ENCODE peak calls at places on chromosome 6, in four cellular contexts. T is CD8-positive, alpha-beta T cell; C is AG10803; D is ureter. N is an unnamed sample.

GRCh38 chr6:54010340-54011276 is 100.6 kb upstream of the MLIP start:
- DNase-seq in T (no peak), C (peak), D (no peak), N (no peak)

GRCh38 chr6:35496036-35496850 is 636 bp downstream of the TEAD3 start:
- DNase-seq in T (no peak), C (peak), D (peak), N (no peak)

GRCh38 chr6:23775127-23775526 is 350.9 kb upstream of the NRSN1 start:
- DNase-seq in T (no peak), C (no peak), D (no peak), N (no peak)

GRCh38 chr6:158797331-158798202 is 21.6 kb downstream of the EZR start:
- DNase-seq in T (no peak), C (peak), D (no peak), N (peak)

GRCh38 chr6:27503436-27504030 is 30.6 kb upstream of the ZNF184 start:
- DNase-seq in T (peak), C (peak), D (peak), N (peak)

GRCh38 chr6:18148304-18149025 is 6.4 kb downstream of the TPMT start:
- DNase-seq in T (no peak), C (peak), D (no peak), N (peak)

GRCh38 chr6:30071081-30071818 is 4.3 kb downstream of the PPP1R11 start:
- DNase-seq in T (no peak), C (peak), D (no peak), N (peak)

GRCh38 chr6:154937306-154938244 is 57.5 kb upstream of the TIAM2 start:
- DNase-seq in T (no peak), C (peak), D (no peak), N (peak)

GRCh38 chr6:4487538-4487937 is 288.7 kb upstream of the CDYL start:
- DNase-seq in T (no peak), C (no peak), D (no peak), N (no peak)

GRCh38 chr6:90385914-90386313 is 89.3 kb upstream of the BACH2 start:
- DNase-seq in T (no peak), C (peak), D (no peak), N (no peak)

GRCh38 chr6:45900808-45901752 is 114.6 kb downstream of the CLIC5 start:
- DNase-seq in T (no peak), C (peak), D (no peak), N (peak)

GRCh38 chr6:16345449-16346330 is 107.3 kb downstream of the GMPR start:
- DNase-seq in T (no peak), C (peak), D (no peak), N (peak)

GRCh38 chr6:26187981-26188635 is 100.9 kb downstream of the HFE start:
- DNase-seq in T (no peak), C (peak), D (peak), N (no peak)

GRCh38 chr6:106772270-106773142 is 143.1 kb downstream of the QRSL1 start:
- DNase-seq in T (no peak), C (no peak), D (no peak), N (no peak)

GRCh38 chr6:36786055-36786675 is 53.1 kb downstream of the CPNE5 start:
- DNase-seq in T (no peak), C (no peak), D (no peak), N (peak)

GRCh38 chr6:33745558-33745957 is 1.1 kb downstream of the IP6K3 start:
- DNase-seq in T (no peak), C (no peak), D (no peak), N (no peak)

GRCh38 chr6:17867880-17868279 is 119.6 kb downstream of the KIF13A start:
- DNase-seq in T (no peak), C (peak), D (no peak), N (peak)

GRCh38 chr6:28742668-28743270 is 181.0 kb downstream of the TRIM27 start:
- DNase-seq in T (no peak), C (peak), D (no peak), N (peak)

GRCh38 chr6:674956-675355 is 18.0 kb downstream of the EXOC2 start:
- DNase-seq in T (no peak), C (no peak), D (no peak), N (no peak)

GRCh38 chr6:111768431-111768770 is 104.9 kb downstream of the FYN start:
- DNase-seq in T (no peak), C (no peak), D (no peak), N (no peak)

GRCh38 chr6:138541793-138542481 is 42.6 kb upstream of the NHSL1 start:
- DNase-seq in T (no peak), C (peak), D (no peak), N (peak)

GRCh38 chr6:139474145-139475108 is 100.0 kb upstream of the CITED2 start:
- DNase-seq in T (no peak), C (peak), D (no peak), N (peak)

GRCh38 chr6:125749864-125750691 is 646 bp downstream of the HEY2 start:
- DNase-seq in T (no peak), C (no peak), D (no peak), N (no peak)

GRCh38 chr6:148177589-148178233 is 164.9 kb upstream of the SASH1 start:
- DNase-seq in T (no peak), C (peak), D (peak), N (no peak)

GRCh38 chr6:149964243-149965190 is 774 bp downstream of the ULBP1 start:
- DNase-seq in T (no peak), C (peak), D (peak), N (peak)

GRCh38 chr6:163249651-163250101 is 164.8 kb upstream of the QKI start:
- DNase-seq in T (no peak), C (no peak), D (no peak), N (peak)

GRCh38 chr6:139764498-139764986 is 390.1 kb upstream of the CITED2 start:
- DNase-seq in T (no peak), C (peak), D (no peak), N (peak)

GRCh38 chr6:168683621-168684020 is 242.6 kb downstream of the SMOC2 start:
- DNase-seq in T (no peak), C (no peak), D (no peak), N (no peak)

GRCh38 chr6:32666420-32667300 is at the start of gene HLA-DQB1:
- DNase-seq in T (peak), C (no peak), D (no peak), N (no peak)

GRCh38 chr6:31096656-31097055 is 15.7 kb downstream of the C6orf15 start:
- DNase-seq in T (no peak), C (no peak), D (no peak), N (no peak)

GRCh38 chr6:156774872-156775405 is 2.2 kb upstream of the ARID1B start:
- DNase-seq in T (no peak), C (no peak), D (no peak), N (no peak)

GRCh38 chr6:28589234-28589951 is 63.7 kb downstream of the GPX5 start:
- DNase-seq in T (no peak), C (peak), D (no peak), N (peak)

GRCh38 chr6:25384234-25384633 is 105.1 kb downstream of the CARMIL1 start:
- DNase-seq in T (no peak), C (no peak), D (no peak), N (no peak)

GRCh38 chr6:150637266-150637665 is 37.6 kb downstream of the PLEKHG1 start:
- DNase-seq in T (no peak), C (no peak), D (no peak), N (no peak)

GRCh38 chr6:14922306-14922705 is 323.6 kb upstream of the JARID2 start:
- DNase-seq in T (no peak), C (peak), D (no peak), N (peak)

GRCh38 chr6:41509596-41509995 is 36.6 kb upstream of the FOXP4 start:
- DNase-seq in T (no peak), C (no peak), D (no peak), N (no peak)

GRCh38 chr6:131681585-131681984 is 19.6 kb downstream of the OR2A4 start:
- DNase-seq in T (no peak), C (no peak), D (no peak), N (no peak)

GRCh38 chr6:30480536-30481156 is 8.7 kb upstream of the HLA-E start:
- DNase-seq in T (peak), C (no peak), D (no peak), N (no peak)